ENCODE peak calls at places on chromosome 4, in five cellular contexts. One of them, this sample, is unnamed.

GRCh38 chr4:128913228-128913627 is 103.7 kb downstream of the JADE1 start:
- DNase-seq in HepG2: no peak
- DNase-seq in K562: no peak
- DNase-seq in SK-N-SH: no peak
- DNase-seq in GM12878: peak; percentile 85
- DNase-seq in this sample: no peak

GRCh38 chr4:15797320-15797719 is 19.2 kb downstream of the CD38 start:
- DNase-seq in HepG2: no peak
- DNase-seq in K562: no peak
- DNase-seq in SK-N-SH: no peak
- DNase-seq in GM12878: no peak
- DNase-seq in this sample: no peak

GRCh38 chr4:89276296-89276695 is 31.3 kb downstream of the GPRIN3 start:
- DNase-seq in HepG2: no peak
- DNase-seq in K562: no peak
- DNase-seq in SK-N-SH: no peak
- DNase-seq in GM12878: no peak
- DNase-seq in this sample: no peak

GRCh38 chr4:784401-785331 is 41.3 kb downstream of the CPLX1 start:
- DNase-seq in HepG2: no peak
- DNase-seq in K562: no peak
- DNase-seq in SK-N-SH: no peak
- DNase-seq in GM12878: no peak
- DNase-seq in this sample: no peak

GRCh38 chr4:151347891-151348290 is 22.5 kb upstream of the SH3D19 start:
- DNase-seq in HepG2: no peak
- DNase-seq in K562: no peak
- DNase-seq in SK-N-SH: no peak
- DNase-seq in GM12878: no peak
- DNase-seq in this sample: no peak

GRCh38 chr4:32841217-32841616 is 2121.0 kb downstream of the PCDH7 start:
- DNase-seq in HepG2: peak; percentile 23
- DNase-seq in K562: no peak
- DNase-seq in SK-N-SH: no peak
- DNase-seq in GM12878: no peak
- DNase-seq in this sample: no peak

GRCh38 chr4:2484993-2485392 is 16.1 kb downstream of the RNF4 start:
- DNase-seq in HepG2: no peak
- DNase-seq in K562: no peak
- DNase-seq in SK-N-SH: no peak
- DNase-seq in GM12878: peak; percentile 62
- DNase-seq in this sample: no peak

GRCh38 chr4:169142390-169142789 is 128.4 kb downstream of the SH3RF1 start:
- DNase-seq in HepG2: no peak
- DNase-seq in K562: no peak
- DNase-seq in SK-N-SH: no peak
- DNase-seq in GM12878: no peak
- DNase-seq in this sample: no peak

GRCh38 chr4:134139188-134139587 is 62.4 kb downstream of the PABPC4L start:
- DNase-seq in HepG2: no peak
- DNase-seq in K562: no peak
- DNase-seq in SK-N-SH: no peak
- DNase-seq in GM12878: no peak
- DNase-seq in this sample: no peak

GRCh38 chr4:8263397-8263796 is 6.2 kb upstream of the HTRA3 start:
- DNase-seq in HepG2: no peak
- DNase-seq in K562: no peak
- DNase-seq in SK-N-SH: no peak
- DNase-seq in GM12878: no peak
- DNase-seq in this sample: no peak

GRCh38 chr4:8259743-8260430 is 9.7 kb upstream of the HTRA3 start:
- DNase-seq in HepG2: no peak
- DNase-seq in K562: no peak
- DNase-seq in SK-N-SH: no peak
- DNase-seq in GM12878: no peak
- DNase-seq in this sample: no peak

GRCh38 chr4:8262637-8263322 is 6.8 kb upstream of the HTRA3 start:
- DNase-seq in HepG2: no peak
- DNase-seq in K562: no peak
- DNase-seq in SK-N-SH: no peak
- DNase-seq in GM12878: no peak
- DNase-seq in this sample: no peak

GRCh38 chr4:8260656-8261111 is 8.9 kb upstream of the HTRA3 start:
- DNase-seq in HepG2: no peak
- DNase-seq in K562: no peak
- DNase-seq in SK-N-SH: peak; percentile 74
- DNase-seq in GM12878: no peak
- DNase-seq in this sample: peak; percentile 50

DNA sequence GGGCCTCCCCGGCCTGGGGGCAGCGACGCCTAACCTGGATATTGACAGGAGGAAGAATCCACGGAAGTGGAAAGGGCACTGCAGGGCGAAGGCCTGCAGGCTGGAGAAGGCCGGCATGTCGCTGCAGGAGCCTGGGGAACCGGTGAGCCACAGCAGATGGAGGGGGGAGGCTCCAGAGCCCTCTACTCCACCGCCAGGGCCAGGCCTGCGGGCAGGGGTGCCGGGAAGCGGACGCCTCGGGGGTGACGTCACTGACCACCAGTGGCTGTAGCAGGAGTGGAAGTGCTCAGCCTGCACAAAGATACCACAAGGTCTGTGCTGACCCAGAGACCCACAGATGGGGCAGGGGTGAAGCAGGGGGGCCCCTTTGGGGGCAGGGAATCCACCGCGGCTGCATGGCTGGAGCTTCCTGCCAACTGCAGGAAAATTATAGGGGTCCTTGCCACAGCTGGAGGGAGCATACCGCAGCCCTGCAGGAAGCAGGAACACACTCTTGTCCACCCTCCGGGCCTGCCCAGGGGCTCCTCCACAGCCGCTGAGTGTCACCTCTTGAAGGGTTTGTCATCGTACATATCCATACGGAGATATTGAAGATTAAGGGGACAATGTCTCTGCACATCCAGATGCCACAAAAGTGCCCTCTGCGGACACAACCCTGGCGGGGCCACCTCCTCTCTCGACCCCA is 7.6 kb upstream of the HTRA3 start:
- DNase-seq in HepG2: no peak
- DNase-seq in K562: no peak
- DNase-seq in SK-N-SH: no peak
- DNase-seq in GM12878: no peak
- DNase-seq in this sample: no peak
- TF ChIP-seq FOXM1 in HepG2: no peak
- TF ChIP-seq FOXM1 in K562: no peak
- TF ChIP-seq FOXM1 in SK-N-SH: no peak
- TF ChIP-seq FOXM1 in GM12878: no peak
- TF ChIP-seq FOXM1 in this sample: no peak

DNA sequence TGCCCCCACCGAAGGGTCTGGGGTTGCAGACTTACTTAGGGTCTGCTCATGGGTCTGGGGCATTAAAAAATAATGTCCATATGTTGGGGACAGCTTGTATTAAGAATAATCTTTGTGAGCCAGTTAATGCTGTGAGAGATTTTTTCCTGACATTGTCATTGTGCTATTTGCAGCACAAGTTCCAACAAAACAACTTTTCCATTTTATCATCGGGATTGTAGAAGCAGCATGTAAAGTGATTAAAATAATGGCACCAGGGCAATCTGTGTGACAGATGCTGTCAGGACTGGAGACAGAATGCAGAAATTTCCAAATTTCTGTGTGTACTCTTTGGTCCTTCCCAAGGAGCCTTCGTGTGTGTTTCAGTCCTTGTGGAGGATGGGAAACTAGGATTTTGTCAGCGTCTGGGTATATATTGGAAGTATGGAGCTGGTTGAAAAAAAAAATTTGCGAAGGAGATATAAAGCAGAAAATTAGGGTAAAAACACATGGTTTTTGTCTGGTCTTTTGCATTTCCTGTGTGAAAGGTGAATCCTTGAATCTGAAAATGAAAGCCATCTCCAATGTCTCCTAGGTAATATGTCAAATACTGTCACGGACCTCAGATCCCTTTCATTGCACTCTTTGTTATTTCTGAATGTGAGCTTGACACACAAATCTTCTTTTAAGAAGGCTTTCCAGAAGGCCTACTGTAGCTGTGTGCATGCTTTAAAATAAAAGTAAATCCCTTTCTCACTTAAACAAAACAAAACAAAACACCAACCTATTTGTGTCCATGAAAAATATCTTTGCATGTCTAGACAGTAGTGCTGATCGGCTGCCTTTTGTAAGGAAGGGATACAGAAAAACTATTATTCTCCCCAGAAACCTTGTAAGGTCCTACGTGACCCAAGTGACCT is 101.3 kb upstream of the LIMCH1 start:
- DNase-seq in HepG2: no peak
- DNase-seq in K562: no peak
- DNase-seq in SK-N-SH: no peak
- DNase-seq in GM12878: no peak
- DNase-seq in this sample: no peak
- TF ChIP-seq FOXM1 in HepG2: no peak
- TF ChIP-seq FOXM1 in K562: no peak
- TF ChIP-seq FOXM1 in SK-N-SH: no peak
- TF ChIP-seq FOXM1 in GM12878: no peak
- TF ChIP-seq FOXM1 in this sample: no peak

DNA sequence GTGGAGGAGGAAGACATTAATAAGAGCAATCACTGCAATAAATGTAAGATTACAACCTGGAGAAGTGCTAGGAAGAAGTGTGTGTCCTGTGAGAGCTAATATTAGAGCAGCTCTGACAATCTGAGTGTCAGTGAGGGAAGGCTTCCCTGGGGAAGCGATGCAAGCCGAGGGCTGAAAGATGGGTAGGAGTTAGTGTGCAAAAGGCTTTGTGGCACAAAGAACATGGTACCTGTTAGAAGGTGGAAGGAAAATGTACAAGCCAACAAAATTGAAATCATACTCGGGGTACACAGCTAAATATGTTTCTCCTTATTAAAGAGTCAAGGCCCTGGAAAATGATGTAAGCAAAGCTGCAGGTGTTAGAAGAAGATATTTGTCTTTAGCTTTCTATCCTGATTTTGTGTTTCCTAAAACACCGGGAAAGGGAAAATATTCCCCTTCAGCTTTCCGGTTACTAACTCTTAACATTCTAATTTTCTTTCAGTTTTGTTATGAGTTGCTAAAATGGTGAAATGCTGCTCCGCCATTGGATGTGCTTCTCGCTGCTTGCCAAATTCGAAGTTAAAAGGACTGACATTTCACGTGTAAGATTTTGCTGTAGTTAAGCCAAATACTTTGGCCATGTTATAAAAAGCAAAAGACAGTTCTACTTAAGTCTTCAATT is 808 bp downstream of the THAP6 start:
- DNase-seq in HepG2: no peak
- DNase-seq in K562: no peak
- DNase-seq in SK-N-SH: peak; percentile 7
- DNase-seq in GM12878: peak; percentile 32
- DNase-seq in this sample: no peak
- TF ChIP-seq FOXM1 in HepG2: no peak
- TF ChIP-seq FOXM1 in K562: no peak
- TF ChIP-seq FOXM1 in SK-N-SH: no peak
- TF ChIP-seq FOXM1 in GM12878: no peak
- TF ChIP-seq FOXM1 in this sample: no peak

GRCh38 chr4:108852691-108853090 is 89.8 kb upstream of the ETNPPL start:
- DNase-seq in HepG2: no peak
- DNase-seq in K562: no peak
- DNase-seq in SK-N-SH: no peak
- DNase-seq in GM12878: no peak
- DNase-seq in this sample: no peak
- TF ChIP-seq FOXM1 in HepG2: no peak
- TF ChIP-seq FOXM1 in K562: no peak
- TF ChIP-seq FOXM1 in SK-N-SH: no peak
- TF ChIP-seq FOXM1 in GM12878: no peak
- TF ChIP-seq FOXM1 in this sample: no peak

GRCh38 chr4:29326816-29327215 is 1393.4 kb upstream of the PCDH7 start:
- DNase-seq in HepG2: no peak
- DNase-seq in K562: no peak
- DNase-seq in SK-N-SH: no peak
- DNase-seq in GM12878: no peak
- DNase-seq in this sample: no peak
- TF ChIP-seq FOXM1 in HepG2: no peak
- TF ChIP-seq FOXM1 in K562: no peak
- TF ChIP-seq FOXM1 in SK-N-SH: no peak
- TF ChIP-seq FOXM1 in GM12878: no peak
- TF ChIP-seq FOXM1 in this sample: no peak

GRCh38 chr4:76212851-76213414 is 691 bp downstream of the SCARB2 start:
- DNase-seq in HepG2: no peak
- DNase-seq in K562: no peak
- DNase-seq in SK-N-SH: peak; percentile 46
- DNase-seq in GM12878: no peak
- DNase-seq in this sample: no peak

GRCh38 chr4:76210502-76210901 is 3.1 kb downstream of the SCARB2 start:
- DNase-seq in HepG2: no peak
- DNase-seq in K562: no peak
- DNase-seq in SK-N-SH: no peak
- DNase-seq in GM12878: no peak
- DNase-seq in this sample: no peak

GRCh38 chr4:76213415-76214268 is at the start of gene SCARB2:
- DNase-seq in HepG2: peak; percentile 61
- DNase-seq in K562: peak; percentile 87
- DNase-seq in SK-N-SH: peak; percentile 96
- DNase-seq in GM12878: no peak
- DNase-seq in this sample: peak; percentile 76

GRCh38 chr4:76212301-76212700 is 1.3 kb downstream of the SCARB2 start:
- DNase-seq in HepG2: no peak
- DNase-seq in K562: no peak
- DNase-seq in SK-N-SH: no peak
- DNase-seq in GM12878: no peak
- DNase-seq in this sample: no peak

DNA sequence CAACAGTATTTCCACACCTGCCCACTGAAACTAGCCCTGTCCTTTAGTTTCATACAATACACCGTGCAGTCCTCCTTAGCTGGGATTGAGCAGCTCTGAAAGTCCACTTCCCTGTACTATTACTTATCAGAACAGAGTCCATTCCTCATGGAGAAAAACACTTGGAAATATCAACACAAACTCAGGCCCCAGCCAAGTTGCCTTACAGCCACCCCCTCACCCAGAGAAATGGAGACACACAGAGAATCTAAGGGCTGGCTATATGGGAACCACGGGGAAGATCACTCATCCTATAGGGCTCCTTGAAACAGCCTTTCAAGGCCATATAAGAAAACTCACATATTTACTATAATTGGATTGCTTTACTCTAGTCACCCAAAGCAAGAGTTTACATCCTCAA is 1.9 kb downstream of the SCARB2 start:
- DNase-seq in HepG2: no peak
- DNase-seq in K562: no peak
- DNase-seq in SK-N-SH: no peak
- DNase-seq in GM12878: no peak
- DNase-seq in this sample: no peak
- TF ChIP-seq FOXM1 in HepG2: no peak
- TF ChIP-seq FOXM1 in K562: no peak
- TF ChIP-seq FOXM1 in SK-N-SH: no peak
- TF ChIP-seq FOXM1 in GM12878: no peak
- TF ChIP-seq FOXM1 in this sample: no peak